ENCODE peak calls at places on chromosomes 1 and 21, in seven cellular contexts. D is transverse colon, S is uterus, R is tibial nerve, U is HepG2, V is IMR-90, J is Peyer's patch. M is an unnamed sample. For H3K27me3, the result is how much of the 10 kb centered on the place peaks cover.

GRCh38 chr1:66333463-66334232 is 200.3 kb upstream of the SGIP1 start:
- DNase-seq in S (no peak), U (no peak), D (peak), J (no peak), V (no peak), R (no peak), M (peak)

GRCh38 chr1:224340711-224341384 is 10.9 kb upstream of the NVL start:
- DNase-seq in S (no peak), R (no peak), J (peak), V (no peak), D (peak), U (no peak), M (no peak)

GRCh38 chr1:53449693-53450092 is 9.5 kb upstream of the DMRTB1 start:
- DNase-seq in S (no peak), R (no peak), U (no peak), D (no peak), V (no peak), J (no peak), M (no peak)

GRCh38 chr1:176033879-176034278 is 173.2 kb downstream of the COP1 start:
- DNase-seq in R (no peak), S (no peak), D (no peak), J (no peak), V (peak), U (no peak), M (no peak)

GRCh38 chr21:16644690-16645089 is 868.2 kb upstream of the CXADR start:
- DNase-seq in V (peak), U (no peak), J (no peak), S (no peak), R (no peak), D (no peak), M (no peak)

GRCh38 chr1:234727018-234727757 is 117.2 kb upstream of the IRF2BP2 start:
- DNase-seq in R (no peak), V (peak), D (no peak), S (no peak), U (no peak), J (no peak), M (no peak)

GRCh38 chr1:38826262-38826661 is 33.3 kb downstream of the RRAGC start:
- DNase-seq in V (no peak), D (no peak), U (no peak), J (no peak), S (no peak), R (no peak), M (no peak)

GRCh38 chr1:153032677-153033308 is 1.8 kb downstream of the SPRR1B start:
- DNase-seq in S (no peak), V (peak), J (no peak), R (no peak), D (no peak), U (peak), M (no peak)

GRCh38 chr1:15308135-15308534 is 61.1 kb downstream of the FHAD1 start:
- DNase-seq in U (no peak), V (no peak), R (no peak), D (peak), J (no peak), S (no peak), M (no peak)

GRCh38 chr1:160081261-160081936 is at the start of gene KCNJ9:
- DNase-seq in J (no peak), D (no peak), U (no peak), V (no peak), S (no peak), R (no peak), M (no peak)

GRCh38 chr1:220363196-220363831 is 91.1 kb upstream of the RAB3GAP2 start:
- DNase-seq in R (no peak), U (no peak), J (no peak), S (no peak), D (no peak), V (no peak), M (no peak)

GRCh38 chr21:40386301-40386911 is 460.6 kb downstream of the DSCAM start:
- DNase-seq in D (peak), V (no peak), J (no peak), R (peak), S (no peak), U (no peak), M (peak)

GRCh38 chr1:109532365-109533136 is 7.1 kb upstream of the GPR61 start:
- DNase-seq in V (peak), D (peak), J (peak), U (peak), S (peak), R (peak), M (peak)

GRCh38 chr1:171803056-171803455 is 21.6 kb downstream of the METTL13 start:
- DNase-seq in J (no peak), R (no peak), U (no peak), D (no peak), V (peak), S (no peak), M (no peak)

GRCh38 chr1:230772457-230773395 is 25.5 kb downstream of the CAPN9 start:
- DNase-seq in U (peak), S (no peak), R (no peak), V (peak), D (no peak), J (no peak), M (peak)

GRCh38 chr21:26795866-26796329 is 49.3 kb downstream of the ADAMTS1 start:
- DNase-seq in J (no peak), U (no peak), D (peak), S (peak), V (peak), R (peak), M (peak)

GRCh38 chr1:2300004-2300771 is 72.1 kb downstream of the SKI start:
- DNase-seq in D (peak), V (no peak), U (no peak), J (peak), S (no peak), R (no peak), M (no peak)

GRCh38 chr1:2298685-2299673 is 70.9 kb downstream of the SKI start:
- DNase-seq in J (no peak), U (no peak), S (no peak), R (no peak), V (no peak), D (no peak), M (peak)

GRCh38 chr1:2301607-2302291 is 73.6 kb downstream of the SKI start:
- DNase-seq in D (no peak), V (no peak), J (no peak), R (no peak), U (no peak), S (no peak), M (no peak)

GRCh38 chr1:2302292-2302925 is 74.3 kb downstream of the SKI start:
- DNase-seq in S (no peak), U (no peak), V (no peak), J (no peak), D (no peak), R (no peak), M (no peak)

DNA sequence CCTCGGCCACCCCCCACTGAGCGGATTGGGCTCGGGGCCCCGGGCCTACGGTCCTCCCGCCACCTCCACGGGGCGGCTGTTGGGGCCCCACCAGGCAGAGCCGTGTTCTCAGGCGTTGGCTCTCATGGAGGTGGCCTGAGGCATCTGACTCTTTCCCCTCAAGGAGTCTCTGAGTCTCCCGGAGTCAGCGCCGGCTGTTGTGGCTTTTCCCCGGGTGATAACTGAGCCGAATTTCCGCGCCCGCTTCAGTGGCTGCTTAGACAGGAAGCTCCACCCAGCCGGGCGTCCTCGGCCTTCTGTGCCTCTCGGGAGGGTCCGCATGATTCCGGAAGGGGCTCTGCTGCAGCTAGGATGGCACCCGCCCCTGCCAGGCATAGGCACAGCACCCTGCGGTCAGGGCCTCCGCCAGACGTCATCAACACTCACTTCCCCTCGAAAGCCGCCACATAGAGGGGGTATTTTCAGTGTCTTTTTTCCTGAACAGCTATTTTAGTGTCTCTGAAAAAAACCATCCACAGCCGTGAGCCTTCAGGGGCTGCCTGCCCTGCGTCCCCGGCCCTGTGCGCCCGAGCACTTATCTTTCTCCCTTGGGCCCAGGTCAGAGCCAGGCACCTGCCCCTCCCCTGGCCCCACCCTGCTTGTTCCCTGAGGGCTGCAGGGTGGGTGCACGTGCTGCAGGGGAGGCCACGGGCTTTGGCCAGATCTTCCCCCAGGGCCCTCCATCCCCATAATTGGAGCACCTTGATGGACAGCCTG is 72.9 kb downstream of the SKI start:
- DNase-seq in V (peak), U (no peak), R (peak), S (no peak), J (peak), D (peak), M (peak)
- TF ChIP-seq POLR2A in V (peak), U (no peak), R (no peak), S (no peak), J (no peak), D (peak), M (no peak)

DNA sequence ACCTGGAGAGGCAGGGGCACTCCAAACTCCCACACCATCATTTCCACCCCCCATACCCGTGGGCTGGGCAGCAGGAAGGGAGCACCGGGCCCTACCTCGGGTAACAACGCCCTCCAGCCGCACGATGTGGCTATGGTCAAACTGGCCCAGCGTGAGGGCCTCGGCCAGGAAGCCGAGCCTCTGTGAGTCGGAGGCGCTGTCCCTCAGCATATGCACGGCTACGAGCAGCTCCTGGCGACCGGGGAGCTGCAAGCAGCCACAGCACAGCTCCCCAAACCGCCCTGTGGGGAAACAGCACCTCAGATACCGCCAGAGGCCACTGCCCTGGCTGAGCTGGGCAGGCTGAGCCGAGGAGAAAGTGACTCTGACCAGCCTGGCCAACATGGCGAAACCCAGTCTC is 29.2 kb downstream of the CDCA8 start:
- DNase-seq in S (no peak), D (no peak), U (no peak), V (no peak), J (no peak), R (no peak), M (no peak)
- H3K27me3 ChIP-seq in S (under half), D (under half), U (under half), V (under half), J (under half), R (under half), M (under half)

GRCh38 chr1:228097333-228098081 is 5.6 kb downstream of the C1orf35 start:
- DNase-seq in S (no peak), J (no peak), U (no peak), D (no peak), R (no peak), V (no peak), M (no peak)
- TF ChIP-seq POLR2A in S (no peak), J (no peak), U (no peak), D (no peak), R (no peak), V (no peak), M (no peak)

GRCh38 chr1:31416101-31416736 is 3.2 kb downstream of the SERINC2 start:
- DNase-seq in D (no peak), S (no peak), J (no peak), V (no peak), R (no peak), U (no peak), M (no peak)

GRCh38 chr1:31413405-31414005 is 492 bp downstream of the SERINC2 start:
- DNase-seq in S (peak), J (peak), U (no peak), V (no peak), R (peak), D (peak), M (peak)

GRCh38 chr1:31414692-31415370 is 1.8 kb downstream of the SERINC2 start:
- DNase-seq in J (no peak), V (no peak), D (no peak), R (no peak), U (no peak), S (no peak), M (no peak)

GRCh38 chr1:31417148-31417547 is 4.1 kb downstream of the SERINC2 start:
- DNase-seq in S (no peak), V (no peak), J (no peak), R (no peak), D (no peak), U (peak), M (no peak)

GRCh38 chr1:31415658-31416057 is 2.6 kb downstream of the SERINC2 start:
- DNase-seq in S (no peak), V (no peak), D (no peak), U (no peak), R (no peak), J (no peak), M (no peak)
- H3K27me3 ChIP-seq in S (under half), V (under half), D (under half), U (under half), R (under half), J (under half), M (under half)

M was measured in heart left ventricle.